ENCODE peak calls at places on chromosomes 6 and 20, in seven cellular contexts. H is HepG2, B is SK-N-SH, W is HCT116, R is K562, T is GM12878, Q is H1. V is an unnamed sample.

GRCh38 chr6:138818496-138819194 is 22.8 kb downstream of the ECT2L start:
- DNase-seq in W (no peak), B (no peak), T (peak; percentile 62), R (no peak), Q (no peak), H (no peak), V (no peak)

GRCh38 chr6:12060780-12061619 is 48.9 kb downstream of the HIVEP1 start:
- DNase-seq in W (no peak), B (no peak), T (peak; percentile 87), H (no peak), Q (peak; percentile 46), R (peak; percentile 58), V (no peak)

GRCh38 chr20:11890331-11891080 is 27.2 kb upstream of the BTBD3 start:
- DNase-seq in B (peak; percentile 96), R (peak; percentile 71), Q (peak; percentile 89), T (peak; percentile 21), W (peak; percentile 78), H (peak; percentile 92), V (peak; percentile 92)

GRCh38 chr6:329888-330691 is 37.8 kb downstream of the DUSP22 start:
- DNase-seq in H (no peak), W (no peak), T (no peak), Q (no peak), R (peak; percentile 65), B (peak; percentile 45), V (no peak)

GRCh38 chr6:168188974-168189678 is 110.1 kb upstream of the FRMD1 start:
- DNase-seq in Q (no peak), H (no peak), W (no peak), R (no peak), B (no peak), T (no peak), V (no peak)

GRCh38 chr6:145704153-145704781 is 31.1 kb downstream of the EPM2A start:
- DNase-seq in T (no peak), B (peak; percentile 9), H (no peak), Q (no peak), R (no peak), W (no peak), V (no peak)

GRCh38 chr6:82818727-82819126 is 246.9 kb downstream of the UBE3D start:
- DNase-seq in W (no peak), Q (no peak), T (no peak), R (no peak), H (no peak), B (no peak), V (no peak)

GRCh38 chr6:24910331-24910849 is 25.4 kb downstream of the RIPOR2 start:
- DNase-seq in T (no peak), Q (no peak), H (no peak), B (peak; percentile 62), R (no peak), W (no peak), V (no peak)

GRCh38 chr6:106752641-106753040 is 123.3 kb downstream of the QRSL1 start:
- DNase-seq in R (no peak), Q (no peak), B (no peak), H (peak; percentile 70), T (no peak), W (no peak), V (no peak)

GRCh38 chr6:170046786-170047626 is 243.9 kb downstream of the DLL1 start:
- DNase-seq in W (no peak), H (no peak), T (no peak), R (no peak), B (no peak), Q (no peak), V (no peak)

GRCh38 chr6:69813508-69813907 is 16.7 kb upstream of the LMBRD1 start:
- DNase-seq in B (no peak), R (no peak), H (no peak), T (no peak), W (no peak), Q (no peak), V (no peak)

GRCh38 chr20:29874476-29875202 is 1382.8 kb upstream of the DEFB115 start:
- DNase-seq in B (peak; percentile 36), R (no peak), T (no peak), Q (no peak), H (no peak), W (no peak), V (no peak)

GRCh38 chr6:7590918-7591302 is 912 bp downstream of the SNRNP48 start:
- DNase-seq in H (peak; percentile 30), Q (no peak), B (peak; percentile 18), R (peak; percentile 36), W (no peak), T (no peak), V (peak; percentile 49)

GRCh38 chr6:84213217-84213616 is 14.2 kb downstream of the CEP162 start:
- DNase-seq in Q (no peak), W (no peak), R (no peak), H (no peak), B (no peak), T (no peak), V (no peak)

GRCh38 chr20:40812415-40813212 is 123.6 kb upstream of the MAFB start:
- DNase-seq in B (no peak), T (no peak), R (no peak), H (no peak), Q (no peak), W (no peak), V (no peak)

GRCh38 chr6:37667050-37667814 is 30.5 kb downstream of the MDGA1 start:
- DNase-seq in Q (no peak), H (no peak), T (no peak), W (no peak), B (no peak), R (peak; percentile 84), V (no peak)

GRCh38 chr6:163539101-163539762 is 124.7 kb downstream of the QKI start:
- DNase-seq in W (no peak), H (no peak), R (no peak), Q (no peak), T (no peak), B (no peak), V (no peak)

GRCh38 chr20:49570828-49571552 is 3.1 kb upstream of the PTGIS start:
- DNase-seq in R (no peak), B (no peak), T (no peak), H (no peak), W (no peak), Q (no peak), V (no peak)

GRCh38 chr20:17824676-17825224 is 125.0 kb downstream of the BANF2 start:
- DNase-seq in H (no peak), T (no peak), Q (no peak), W (no peak), B (no peak), R (no peak), V (no peak)

GRCh38 chr20:56343861-56344381 is 14.9 kb upstream of the FAM210B start:
- DNase-seq in B (peak; percentile 87), W (no peak), Q (peak; percentile 79), H (no peak), R (peak; percentile 83), T (no peak), V (peak; percentile 51)
- TF ChIP-seq JUND in B (no peak), W (no peak), Q (no peak), H (no peak), R (peak; percentile 26), T (no peak), V (no peak)

DNA sequence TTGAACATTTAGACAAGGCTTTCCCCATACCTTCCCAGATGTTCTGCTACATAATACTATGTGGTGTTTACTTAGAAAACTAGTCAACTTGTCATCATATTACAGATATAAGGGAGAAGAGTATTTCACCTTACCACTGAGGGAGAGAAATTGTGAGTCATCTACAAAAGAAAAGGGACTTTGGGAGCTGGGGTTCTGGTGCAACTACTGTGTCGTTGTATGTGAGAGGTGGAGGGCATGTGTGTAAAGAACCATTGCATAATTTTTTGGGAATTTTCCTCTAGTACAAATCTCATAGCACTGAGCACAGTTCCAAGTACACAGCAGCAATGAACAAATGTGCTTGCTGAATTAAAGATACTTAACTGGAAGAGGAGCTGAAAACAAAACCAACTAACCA is 665.6 kb downstream of the DHX35 start:
- DNase-seq in H (no peak), R (no peak), Q (no peak), W (no peak), B (no peak), T (no peak), V (no peak)
- TF ChIP-seq JUND in H (no peak), R (no peak), Q (no peak), W (no peak), B (no peak), T (no peak), V (no peak)

GRCh38 chr6:136401749-136402148 is 112.1 kb upstream of the BCLAF1 start:
- DNase-seq in R (no peak), W (peak; percentile 7), H (no peak), T (no peak), B (no peak), Q (no peak), V (no peak)

GRCh38 chr6:136404007-136404406 is 114.4 kb upstream of the BCLAF1 start:
- DNase-seq in H (no peak), B (no peak), T (no peak), Q (no peak), R (no peak), W (no peak), V (no peak)

GRCh38 chr6:136405410-136406029 is 115.9 kb upstream of the BCLAF1 start:
- DNase-seq in T (no peak), H (no peak), Q (no peak), B (no peak), R (no peak), W (no peak), V (no peak)

GRCh38 chr6:136404627-136405310 is 115.1 kb upstream of the BCLAF1 start:
- DNase-seq in T (no peak), Q (no peak), B (no peak), R (no peak), H (no peak), W (no peak), V (no peak)

GRCh38 chr6:136403166-136403980 is 113.7 kb upstream of the BCLAF1 start:
- DNase-seq in Q (no peak), H (no peak), W (peak; percentile 76), T (no peak), B (no peak), R (peak; percentile 47), V (no peak)
- TF ChIP-seq JUND in Q (no peak), H (no peak), W (peak; percentile 81), T (no peak), B (peak; percentile 64), R (peak; percentile 97), V (no peak)

GRCh38 chr6:137256350-137257128 is 37.4 kb upstream of the IFNGR1 start:
- DNase-seq in B (no peak), T (no peak), H (peak; percentile 55), Q (no peak), W (no peak), R (no peak), V (no peak)

GRCh38 chr6:137258170-137258569 is 39.0 kb upstream of the IFNGR1 start:
- DNase-seq in B (no peak), T (no peak), H (no peak), W (no peak), R (no peak), Q (no peak), V (no peak)

GRCh38 chr6:137261393-137262154 is 42.4 kb upstream of the IFNGR1 start:
- DNase-seq in Q (no peak), H (peak; percentile 82), W (no peak), B (no peak), R (no peak), T (peak; percentile 72), V (no peak)

GRCh38 chr6:137260205-137260604 is 41.0 kb upstream of the IFNGR1 start:
- DNase-seq in B (no peak), R (no peak), Q (no peak), T (no peak), H (no peak), W (no peak), V (no peak)

DNA sequence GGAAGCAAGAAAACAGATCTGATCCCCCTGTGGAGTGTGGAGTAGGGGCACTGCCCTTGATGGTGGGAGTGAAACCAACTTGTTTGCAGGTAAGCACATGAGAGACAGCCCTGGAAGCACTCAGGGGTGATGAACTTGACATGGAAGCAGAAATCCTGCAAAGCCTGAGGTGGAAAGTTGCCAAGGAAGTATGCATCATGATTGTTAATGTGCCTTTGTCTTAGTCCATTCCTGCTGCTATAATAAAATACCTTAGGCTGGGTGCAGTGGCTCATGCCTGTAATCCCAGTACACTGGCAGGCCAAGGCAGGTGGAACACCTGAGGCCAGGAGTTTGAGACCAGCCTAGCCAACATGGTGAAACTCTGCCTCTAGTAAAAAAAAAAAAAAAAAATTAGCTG is 40.2 kb upstream of the IFNGR1 start:
- DNase-seq in Q (no peak), H (peak; percentile 24), W (no peak), T (no peak), R (no peak), B (no peak), V (no peak)
- TF ChIP-seq JUND in Q (no peak), H (no peak), W (no peak), T (no peak), R (no peak), B (no peak), V (no peak)

V was measured in T47D.